ENCODE peak calls at places on chromosome 3, in seven cellular contexts. M is lower lobe of right lung, W is ovary, A is OCI-LY7, B is left ventricle myocardium inferior, O is tibial artery, T is T-helper 17 cell. C is an unnamed sample. For H3K9me3, the result is how much of the 10 kb centered on the place peaks cover.

GRCh38 chr3:171001957-171002694 is 24.4 kb downstream of the SLC2A2 start:
- DNase-seq in M (no peak), W (no peak), A (no peak), B (no peak), O (no peak), T (no peak), C (no peak)

GRCh38 chr3:53845103-53845880 is 927 bp downstream of the CHDH start:
- DNase-seq in M (peak), W (peak), A (peak), B (peak), O (peak), T (no peak), C (peak)

GRCh38 chr3:115148142-115148790 is 1.2 kb upstream of the ZBTB20 start:
- DNase-seq in M (no peak), W (no peak), A (no peak), B (no peak), O (no peak), T (no peak), C (no peak)

GRCh38 chr3:126454026-126454425 is 21.7 kb downstream of the ZXDC start:
- DNase-seq in M (no peak), W (no peak), A (no peak), B (no peak), O (no peak), T (no peak), C (no peak)

GRCh38 chr3:33624756-33625155 is 93.3 kb downstream of the CLASP2 start:
- DNase-seq in M (no peak), W (no peak), A (no peak), B (no peak), O (no peak), T (no peak), C (no peak)

GRCh38 chr3:135056084-135056730 is 261.1 kb downstream of the EPHB1 start:
- DNase-seq in M (no peak), W (no peak), A (no peak), B (no peak), O (no peak), T (no peak), C (no peak)

GRCh38 chr3:23865595-23866396 is 51.0 kb downstream of the NKIRAS1 start:
- DNase-seq in M (no peak), W (no peak), A (peak), B (no peak), O (no peak), T (no peak), C (no peak)

GRCh38 chr3:22431334-22431733 is 680.3 kb upstream of the ZNF385D start:
- DNase-seq in M (no peak), W (no peak), A (no peak), B (no peak), O (no peak), T (no peak), C (no peak)

GRCh38 chr3:26280517-26280916 is 342.1 kb upstream of the LRRC3B start:
- DNase-seq in M (no peak), W (no peak), A (no peak), B (no peak), O (no peak), T (no peak), C (no peak)

GRCh38 chr3:37974928-37975223 is 15.7 kb upstream of the VILL start:
- DNase-seq in M (no peak), W (no peak), A (no peak), B (no peak), O (no peak), T (no peak), C (no peak)

GRCh38 chr3:138638641-138639040 is 30.1 kb downstream of the FAIM start:
- DNase-seq in M (no peak), W (no peak), A (no peak), B (no peak), O (no peak), T (no peak), C (no peak)

GRCh38 chr3:138642927-138643253 is 34.3 kb downstream of the FAIM start:
- DNase-seq in M (no peak), W (no peak), A (no peak), B (no peak), O (no peak), T (no peak), C (no peak)

GRCh38 chr3:138640537-138640936 is 32.0 kb downstream of the FAIM start:
- DNase-seq in M (no peak), W (no peak), A (no peak), B (no peak), O (no peak), T (no peak), C (no peak)

GRCh38 chr3:138646008-138646407 is 37.4 kb downstream of the FAIM start:
- DNase-seq in M (no peak), W (no peak), A (no peak), B (no peak), O (no peak), T (no peak), C (no peak)

DNA sequence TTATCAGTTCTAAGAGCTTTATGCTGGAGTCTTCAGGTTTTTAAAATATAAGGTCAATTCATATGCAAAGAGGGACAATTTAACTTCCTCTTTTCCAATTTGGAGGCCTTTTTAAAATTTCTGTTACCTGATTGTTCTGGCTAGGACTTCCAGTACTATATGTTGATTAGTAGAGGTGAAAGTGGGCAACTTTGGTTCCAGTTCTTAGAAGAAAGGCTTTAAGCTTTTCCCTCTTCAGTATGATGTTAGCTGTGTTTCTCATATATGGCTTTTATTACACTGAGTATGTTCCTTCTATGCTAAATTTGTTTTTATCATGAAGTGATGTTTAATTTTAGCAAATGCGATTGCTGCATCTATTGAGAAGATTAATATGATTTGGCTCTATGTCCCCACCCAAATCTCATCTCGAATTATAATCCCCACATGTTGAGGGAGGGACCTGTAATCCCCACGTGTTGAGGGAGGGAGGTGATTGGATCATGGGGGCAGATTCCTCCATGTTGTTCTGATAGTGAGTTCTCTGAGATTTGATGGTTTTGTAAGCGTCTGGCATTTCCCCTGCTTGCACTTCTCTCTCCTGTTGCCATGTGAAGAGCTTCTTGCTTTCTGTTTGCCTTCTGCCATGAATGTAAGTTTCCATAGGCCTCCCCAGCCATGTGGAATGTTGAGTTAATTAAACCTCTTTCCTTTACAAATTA is 33.8 kb downstream of the FAIM start:
- DNase-seq in M (no peak), W (no peak), A (no peak), B (no peak), O (no peak), T (no peak), C (no peak)
- H3K9me3 ChIP-seq in M (under half), W (under half), A (under half), B (half or more), O (under half), T (under half), C (half or more)

GRCh38 chr3:21020043-21020442 is 731.0 kb downstream of the ZNF385D start:
- DNase-seq in M (no peak), W (no peak), A (no peak), B (no peak), O (no peak), T (no peak), C (no peak)
- H3K9me3 ChIP-seq in M (under half), W (under half), A (under half), B (under half), O (under half), T (under half), C (under half)

DNA sequence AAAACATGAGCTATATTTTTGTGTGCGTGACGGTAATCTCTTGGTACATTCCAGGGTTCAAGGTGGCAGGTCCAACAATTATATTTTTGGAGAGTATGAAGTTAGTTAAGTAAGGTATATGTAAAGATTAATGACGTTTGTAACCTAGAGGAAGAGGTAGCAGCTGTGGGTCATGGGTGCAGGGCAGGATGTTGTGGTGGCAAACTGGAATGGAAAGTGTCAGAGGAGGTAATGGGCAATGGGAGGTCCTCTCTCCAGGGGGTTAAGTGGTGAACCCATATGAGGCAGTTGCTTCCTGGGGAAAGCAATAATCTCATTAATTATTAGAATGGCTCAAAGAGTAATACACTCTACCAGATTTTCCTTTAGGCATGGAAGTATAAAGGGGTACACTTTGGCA is 1.0 kb upstream of the CD200R1L start:
- DNase-seq in M (no peak), W (no peak), A (peak), B (no peak), O (no peak), T (no peak), C (no peak)
- H3K9me3 ChIP-seq in M (under half), W (under half), A (under half), B (under half), O (under half), T (under half), C (under half)

DNA sequence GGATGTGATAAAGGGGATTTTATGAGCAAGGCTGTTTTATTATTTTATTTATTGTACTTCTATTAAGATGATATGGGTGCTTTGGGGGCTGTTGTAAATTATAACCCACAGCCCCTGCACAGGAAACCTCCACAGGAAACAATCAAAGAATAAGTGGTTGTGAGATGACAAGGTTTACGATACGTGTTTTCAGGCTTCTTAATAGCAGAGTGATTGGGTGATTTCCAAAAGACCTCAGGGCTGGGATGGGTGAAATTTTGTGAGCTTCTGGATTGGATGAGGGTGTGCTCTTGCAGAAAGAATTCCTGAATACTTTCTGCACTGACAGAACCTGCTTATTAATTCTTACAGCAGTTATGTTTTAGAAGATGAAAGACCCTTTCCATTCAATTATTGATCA is 21.4 kb downstream of the CHL1 start:
- DNase-seq in M (no peak), W (no peak), A (no peak), B (no peak), O (no peak), T (no peak), C (no peak)
- H3K9me3 ChIP-seq in M (under half), W (under half), A (under half), B (under half), O (under half), T (under half), C (under half)

DNA sequence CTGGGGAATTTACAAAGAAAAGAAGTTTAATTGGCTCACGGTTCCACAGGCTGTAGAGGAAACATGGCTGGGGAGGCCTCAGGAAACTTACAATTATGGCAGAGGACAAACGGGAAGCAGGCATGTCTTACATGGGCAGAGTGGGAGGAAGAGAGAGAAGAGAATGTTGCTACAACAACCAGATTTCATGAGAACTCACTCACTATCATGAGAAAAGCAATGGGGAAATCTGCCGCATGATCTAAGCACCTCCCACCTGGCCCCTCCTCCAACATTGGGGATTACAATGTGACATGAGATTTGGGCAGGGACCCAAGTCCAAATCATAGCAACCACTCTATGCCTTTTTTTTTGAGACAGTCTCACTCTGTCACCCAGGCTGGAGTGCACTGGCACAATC is 28.8 kb downstream of the PCNP start:
- DNase-seq in M (no peak), W (no peak), A (no peak), B (no peak), O (no peak), T (no peak), C (no peak)
- H3K9me3 ChIP-seq in M (under half), W (under half), A (under half), B (under half), O (under half), T (under half), C (under half)

DNA sequence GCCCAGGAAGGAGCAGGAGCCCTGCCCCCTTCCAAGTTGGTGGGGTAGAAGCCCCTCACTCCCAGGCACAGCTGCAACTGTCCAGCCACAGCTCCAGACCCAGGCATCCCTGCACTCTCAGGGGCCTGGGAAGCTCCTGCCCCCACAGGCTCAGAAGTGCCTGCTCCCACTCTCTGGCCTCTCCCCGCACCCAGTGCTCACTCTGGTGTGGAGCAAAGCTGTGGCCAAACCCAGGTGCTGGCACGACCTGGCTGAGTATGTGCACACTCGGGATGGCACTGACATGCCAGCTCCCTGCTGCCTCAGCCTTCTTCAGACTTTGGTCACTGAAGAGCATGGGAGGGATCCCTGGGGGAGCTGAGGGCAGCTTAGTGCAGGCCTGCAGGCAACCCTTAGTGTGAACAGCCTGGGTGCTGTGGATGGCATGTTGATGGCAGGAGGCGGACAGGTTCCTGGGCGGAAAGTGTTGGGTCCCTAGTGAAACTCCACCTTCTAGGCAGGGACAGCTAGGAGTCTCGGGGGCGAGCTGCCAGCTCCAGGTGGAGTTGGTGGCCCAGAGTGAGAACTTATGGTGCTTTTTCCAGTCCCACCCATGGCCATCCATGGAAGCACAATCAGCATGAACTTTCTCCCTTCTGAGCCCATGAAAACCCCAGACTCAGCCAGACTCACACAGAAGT is 489.2 kb upstream of the ROBO2 start:
- DNase-seq in M (no peak), W (no peak), A (no peak), B (no peak), O (no peak), T (no peak), C (no peak)
- H3K9me3 ChIP-seq in M (under half), W (under half), A (under half), B (under half), O (under half), T (under half), C (under half)

DNA sequence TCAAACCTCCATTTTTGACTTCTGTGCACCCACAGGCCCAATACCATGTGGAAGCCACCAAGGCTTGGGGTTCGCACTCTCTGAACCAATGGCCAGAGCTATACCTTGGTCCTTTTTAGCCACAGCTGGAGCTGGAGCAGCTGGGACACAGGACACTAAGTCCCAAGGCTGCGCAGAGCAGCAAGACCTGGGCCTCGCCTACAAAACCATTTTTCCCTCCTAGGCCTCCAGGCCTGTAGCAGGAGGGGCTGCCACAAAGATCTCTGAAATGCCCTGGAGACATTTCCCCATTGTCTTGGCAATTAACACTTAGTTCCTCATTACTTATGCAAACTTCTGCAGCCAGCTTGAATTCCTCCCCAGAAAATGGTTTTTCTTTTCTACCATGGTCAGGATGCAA is 81.3 kb downstream of the ZMAT3 start:
- DNase-seq in M (no peak), W (no peak), A (no peak), B (no peak), O (no peak), T (no peak), C (no peak)
- H3K9me3 ChIP-seq in M (under half), W (under half), A (under half), B (under half), O (under half), T (under half), C (under half)

GRCh38 chr3:177827517-177828249 is 630.4 kb upstream of the TBL1XR1 start:
- DNase-seq in M (no peak), W (no peak), A (no peak), B (no peak), O (no peak), T (no peak), C (no peak)
- H3K9me3 ChIP-seq in M (under half), W (under half), A (under half), B (under half), O (under half), T (under half), C (under half)

GRCh38 chr3:138560501-138560900 is 33.6 kb downstream of the CEP70 start:
- DNase-seq in M (no peak), W (no peak), A (no peak), B (no peak), O (no peak), T (no peak), C (no peak)

GRCh38 chr3:138559134-138559533 is 34.9 kb downstream of the CEP70 start:
- DNase-seq in M (no peak), W (no peak), A (no peak), B (no peak), O (no peak), T (no peak), C (no peak)
- H3K9me3 ChIP-seq in M (under half), W (under half), A (under half), B (under half), O (under half), T (under half), C (under half)

DNA sequence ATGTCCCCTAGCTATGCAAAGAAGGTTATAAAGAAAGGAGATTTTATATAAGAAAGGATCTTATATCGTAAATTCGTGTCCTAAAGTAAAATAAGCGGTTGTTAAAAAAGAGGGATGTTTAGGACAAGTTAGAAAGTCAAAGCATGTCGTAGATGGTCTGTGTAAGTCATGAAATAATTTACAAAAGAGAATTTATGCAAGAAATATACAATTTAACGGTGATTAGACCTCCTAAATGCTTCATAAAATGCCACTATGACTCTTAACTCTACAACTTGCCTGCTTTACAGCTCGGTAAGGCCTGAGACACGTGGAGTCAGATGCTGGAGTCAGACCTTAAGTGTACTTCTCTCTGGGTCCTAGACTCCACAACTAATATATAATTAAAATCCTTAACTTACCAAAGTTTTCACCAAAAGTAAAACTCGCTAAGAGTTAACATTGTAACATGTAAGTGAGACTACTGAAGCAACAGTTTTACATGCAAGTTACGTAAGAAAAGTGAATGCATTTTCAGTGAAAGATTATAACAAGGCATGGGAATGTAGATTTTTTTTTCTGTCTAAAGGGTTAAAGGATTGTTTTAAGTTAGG is 13.3 kb upstream of the SRPRB start:
- DNase-seq in M (no peak), W (no peak), A (peak), B (no peak), O (no peak), T (no peak), C (no peak)
- H3K9me3 ChIP-seq in M (under half), W (under half), A (under half), B (under half), O (under half), T (under half), C (under half)

C was measured in left lung.